ENCODE peak calls at places on chromosomes 13 and 19, in four cellular contexts. J is GM12878, C is HepG2, O is SK-N-SH. W is an unnamed sample.

GRCh38 chr19:10896851-10897526 is 25.6 kb downstream of the CARM1 start:
- DNase-seq in O (no peak), J (no peak), C (peak), W (no peak)

GRCh38 chr13:25882732-25883357 is 169.0 kb downstream of the SHISA2 start:
- DNase-seq in C (no peak), J (no peak), O (peak), W (no peak)

GRCh38 chr19:28501979-28502378 is 711.0 kb downstream of the UQCRFS1 start:
- DNase-seq in C (no peak), O (no peak), J (no peak), W (no peak)

GRCh38 chr19:6828698-6829633 is 56.5 kb downstream of the VAV1 start:
- DNase-seq in J (peak), C (no peak), O (no peak), W (no peak)

GRCh38 chr19:41218615-41219507 is at the start of gene AXL:
- DNase-seq in J (no peak), O (peak), C (peak), W (peak)

GRCh38 chr19:7099597-7099921 is 30.1 kb downstream of the ZNF557 start:
- DNase-seq in J (no peak), C (no peak), O (no peak), W (peak)

GRCh38 chr19:6376512-6377193 is 920 bp upstream of the PSPN start:
- DNase-seq in J (no peak), O (no peak), C (no peak), W (no peak)

GRCh38 chr13:21909331-21909730 is 238.5 kb downstream of the FGF9 start:
- DNase-seq in J (no peak), C (no peak), O (no peak), W (no peak)

GRCh38 chr13:21008026-21008425 is 53.4 kb downstream of the LATS2 start:
- DNase-seq in J (no peak), O (no peak), C (no peak), W (no peak)

GRCh38 chr19:42117076-42117475 is 15.2 kb downstream of the POU2F2 start:
- DNase-seq in O (no peak), J (no peak), C (no peak), W (no peak)

GRCh38 chr13:99528547-99528946 is 27.3 kb downstream of the TM9SF2 start:
- DNase-seq in C (peak), O (no peak), J (no peak), W (no peak)

GRCh38 chr19:2270157-2270571 is 11.8 kb downstream of the PEAK3 start:
- DNase-seq in C (no peak), J (no peak), O (no peak), W (no peak)

GRCh38 chr19:4014541-4015491 is 7.3 kb downstream of the PIAS4 start:
- DNase-seq in O (peak), C (no peak), J (no peak), W (peak)

GRCh38 chr19:33143897-33144405 is 12.0 kb downstream of the WDR88 start:
- DNase-seq in O (peak), C (peak), J (no peak), W (no peak)

GRCh38 chr19:3979674-3980352 is 5.5 kb downstream of the EEF2 start:
- DNase-seq in C (no peak), J (no peak), O (peak), W (no peak)

GRCh38 chr19:48715276-48715675 is 4.2 kb downstream of the MAMSTR start:
- DNase-seq in O (no peak), J (no peak), C (no peak), W (no peak)

GRCh38 chr19:22831211-22831610 is 880 bp upstream of the ZNF723 start:
- DNase-seq in J (no peak), O (no peak), C (no peak), W (no peak)

DNA sequence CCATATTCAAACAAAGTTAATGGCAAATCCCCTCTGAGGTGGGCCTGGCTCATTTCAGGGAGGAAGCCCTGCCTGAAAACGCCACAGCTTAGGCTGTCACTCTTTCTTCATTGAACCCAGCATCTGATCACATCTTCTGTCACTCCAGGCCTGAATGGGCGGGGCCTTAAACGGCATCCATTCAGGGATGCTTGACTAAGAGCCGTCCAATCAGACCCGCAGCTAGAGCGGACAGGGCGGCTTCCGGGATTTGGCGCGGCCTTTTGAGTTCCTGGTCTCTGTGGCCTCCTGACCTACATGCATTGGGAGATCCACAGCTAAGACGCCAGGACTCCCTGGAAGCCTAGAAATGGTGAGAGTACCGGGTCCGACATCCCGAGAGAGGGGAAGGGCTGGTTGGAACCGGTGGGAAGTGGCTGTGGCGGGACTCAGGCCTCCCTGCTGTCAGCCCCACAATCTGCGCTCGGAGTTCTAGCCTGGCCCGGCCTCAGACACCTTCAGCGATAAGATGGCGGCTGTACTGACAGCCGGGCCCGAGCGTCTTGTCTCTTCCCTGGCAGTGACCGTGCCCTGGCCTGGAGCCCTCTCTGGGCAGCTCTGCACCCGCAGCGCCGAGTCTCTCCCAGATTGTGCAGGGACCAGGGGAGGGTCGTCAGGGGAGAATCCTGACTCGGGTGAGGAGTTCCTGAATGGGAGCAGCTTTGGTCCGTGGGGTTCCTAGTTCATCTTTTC is at the start of gene ZNF723:
- DNase-seq in J (no peak), O (no peak), C (no peak), W (no peak)
- TF ChIP-seq TCF12 in J (no peak), O (no peak), C (no peak), W (no peak)

GRCh38 chr13:103878891-103879605 is 812.8 kb upstream of the SLC10A2 start:
- DNase-seq in J (no peak), C (no peak), O (no peak), W (no peak)
- TF ChIP-seq TCF12 in J (no peak), C (no peak), O (no peak), W (no peak)

GRCh38 chr19:45250832-45251451 is at the start of gene MARK4:
- DNase-seq in J (no peak), C (no peak), O (peak), W (no peak)
- TF ChIP-seq TCF12 in J (no peak), C (no peak), O (no peak), W (no peak)

DNA sequence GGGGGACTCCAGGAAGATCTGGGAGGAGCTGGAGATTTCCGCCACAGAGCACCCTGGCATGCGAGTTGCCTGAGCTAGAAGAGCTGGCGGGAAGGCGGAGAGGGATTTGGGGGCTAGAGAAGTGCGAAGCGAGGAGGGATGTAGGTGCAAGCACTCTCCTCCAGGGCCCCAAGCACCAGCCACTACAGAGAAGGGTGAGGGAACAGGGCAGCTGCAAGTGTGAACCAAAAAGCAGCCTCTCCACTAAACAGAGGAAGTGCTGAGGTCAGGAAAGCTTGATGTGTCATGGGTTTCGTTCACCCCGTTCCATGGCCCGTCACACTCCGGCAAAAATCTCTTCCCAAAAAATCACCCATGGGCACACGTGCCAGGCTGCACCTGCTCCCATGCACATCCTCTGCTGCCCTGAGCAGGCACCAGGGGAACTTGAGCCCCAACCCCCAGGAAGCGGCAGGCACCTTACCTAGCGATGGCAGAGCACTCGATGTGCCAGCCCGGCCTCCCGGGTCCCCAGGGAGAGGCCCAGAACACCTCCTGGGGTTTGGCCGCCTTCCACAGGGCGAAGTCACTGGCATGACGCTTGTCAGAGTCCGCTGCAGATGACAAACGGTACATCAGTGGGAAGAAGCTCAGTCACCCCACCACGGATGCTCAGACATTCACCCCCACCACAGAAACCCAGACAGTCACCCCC is 29.3 kb downstream of the CARS2 start:
- DNase-seq in O (no peak), C (no peak), J (peak), W (no peak)
- TF ChIP-seq TCF12 in O (no peak), C (no peak), J (peak), W (no peak)

DNA sequence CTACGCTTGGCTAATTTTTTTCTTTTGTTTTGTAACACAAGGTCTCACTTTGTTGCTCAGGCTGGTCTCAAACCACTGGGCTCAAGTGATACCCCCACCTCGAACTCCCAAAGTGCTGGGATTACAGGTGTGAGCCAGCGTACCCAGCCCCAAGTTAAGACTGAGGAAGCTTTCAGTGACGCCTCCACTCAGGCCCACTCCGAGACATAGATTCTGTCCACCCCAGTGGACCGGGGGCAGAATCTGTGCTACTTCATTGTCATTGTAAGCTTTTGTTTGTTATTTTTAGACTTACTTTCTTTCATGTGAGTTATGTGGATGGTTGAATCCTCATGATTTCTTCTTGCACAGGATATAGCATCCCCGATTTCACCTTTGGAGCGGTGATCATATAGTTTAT is 156.9 kb upstream of the TSHZ3 start:
- DNase-seq in C (no peak), J (no peak), O (no peak), W (peak)
- TF ChIP-seq TCF12 in C (no peak), J (no peak), O (no peak), W (no peak)

DNA sequence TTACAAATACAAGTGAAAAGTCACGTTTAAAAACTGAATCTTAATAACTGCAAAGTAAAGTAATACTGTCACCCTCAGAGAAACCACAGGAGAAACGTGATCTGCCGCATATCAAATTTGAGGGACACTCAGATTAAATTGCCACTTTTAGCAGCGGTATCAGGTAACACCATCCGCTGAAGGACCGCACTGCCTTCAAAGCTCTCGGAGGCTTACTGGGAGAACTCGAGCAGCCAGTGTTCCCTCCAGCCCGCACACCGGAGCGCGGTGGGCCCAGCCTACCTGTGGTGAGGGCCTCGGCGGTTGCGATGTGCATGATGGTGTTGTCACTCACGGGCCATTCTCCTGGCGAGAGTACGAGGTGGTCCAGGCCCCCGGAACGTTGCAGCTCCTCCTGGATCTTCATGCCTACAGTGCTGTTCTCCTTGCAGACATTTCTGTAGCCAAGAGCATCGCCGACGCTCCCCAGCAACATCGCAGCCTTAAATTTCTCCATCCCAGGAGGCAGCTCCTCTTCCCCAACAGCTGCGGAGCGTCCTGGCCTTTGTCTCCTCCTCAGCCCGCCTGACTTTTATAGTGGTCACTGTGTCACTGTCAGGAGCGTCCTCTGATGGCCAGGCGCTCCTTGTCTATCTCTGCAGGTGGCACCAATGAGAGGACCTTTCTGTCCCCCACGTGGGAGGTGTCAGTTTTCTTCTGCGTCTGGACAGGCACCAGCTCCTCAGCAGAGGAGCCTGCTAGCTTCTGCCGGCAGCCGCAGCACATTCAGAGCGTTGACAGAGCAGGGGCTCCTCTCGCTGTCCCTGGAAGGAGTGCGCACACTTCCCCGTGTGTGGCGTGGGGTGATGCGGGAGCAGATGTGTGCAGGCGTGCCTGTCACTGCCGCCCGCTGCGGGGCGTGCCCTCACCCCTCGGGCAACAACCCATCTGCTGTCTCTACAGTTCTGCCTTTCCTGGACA is at the start of gene ADPRHL1:
- DNase-seq in O (peak), J (no peak), C (no peak), W (no peak)
- TF ChIP-seq TCF12 in O (no peak), J (no peak), C (no peak), W (no peak)

DNA sequence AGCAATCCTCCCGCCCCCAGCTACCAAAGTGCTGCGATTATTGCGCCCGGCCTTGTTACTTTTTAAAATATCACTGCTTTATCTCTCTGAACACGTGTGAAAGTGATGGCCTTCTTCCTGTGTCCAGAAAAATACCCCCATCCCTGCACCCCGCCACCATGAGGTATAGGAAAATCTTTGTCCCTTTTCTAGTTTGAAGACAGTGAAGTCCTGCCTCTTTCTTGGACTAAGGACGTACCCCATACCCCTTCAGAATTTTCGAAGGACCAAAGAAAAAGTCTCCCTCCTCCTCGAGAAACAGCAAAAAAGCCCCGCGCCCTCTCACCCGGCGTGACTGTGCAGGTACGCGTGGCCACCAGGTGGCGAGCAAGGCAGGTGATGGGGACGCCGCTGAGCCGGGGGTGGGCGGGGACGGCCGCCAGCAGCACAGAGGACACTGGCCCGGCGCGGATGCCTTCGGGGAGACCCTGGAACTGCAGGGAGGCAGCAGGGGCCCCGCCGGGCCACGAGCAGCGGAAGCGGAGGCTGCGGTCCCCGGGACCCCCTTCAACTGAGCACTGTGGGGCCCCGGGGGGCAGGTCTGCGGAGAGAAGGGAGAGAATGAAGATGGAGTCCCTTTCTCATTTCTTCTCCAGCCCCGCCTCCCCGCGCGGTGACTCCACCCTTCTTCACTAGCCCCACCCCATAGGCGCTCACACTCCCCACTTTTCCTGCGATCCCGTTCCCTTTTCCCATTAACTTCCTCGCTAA is 3.2 kb downstream of the VSIG10L start:
- DNase-seq in C (peak), J (peak), O (peak), W (peak)
- TF ChIP-seq TCF12 in C (no peak), J (no peak), O (no peak), W (no peak)

W was measured in H1.